ENCODE peak calls at places on chromosome 16, in six cellular contexts. X is stimulated activated CD4-positive, alpha-beta T cell treated with anti-CD3 and anti-CD28 coated beads, TNF-alpha, amount 100 ng/mL, for 24 hours; P is germinal center; M is cortex of kidney; V is CD4-positive, alpha-beta memory T cell; I is T-cell. U is an unnamed sample.

GRCh38 chr16:81686391-81687182 is 92.5 kb upstream of the PLCG2 start:
- DNase-seq in X (no peak), P (no peak), M (no peak), V (no peak), I (no peak), U (no peak)

GRCh38 chr16:16096161-16096857 is 127.0 kb downstream of the ABCC6 start:
- DNase-seq in X (no peak), P (peak), M (no peak), V (no peak), I (no peak), U (peak)

GRCh38 chr16:78249056-78249455 is 149.6 kb downstream of the WWOX start:
- DNase-seq in X (no peak), P (no peak), M (no peak), V (no peak), I (no peak), U (no peak)

GRCh38 chr16:28183930-28184329 is 27.8 kb downstream of the XPO6 start:
- DNase-seq in X (no peak), P (no peak), M (no peak), V (no peak), I (no peak), U (no peak)

GRCh38 chr16:57608462-57609113 is 19.8 kb upstream of the ADGRG1 start:
- DNase-seq in X (no peak), P (no peak), M (no peak), V (no peak), I (no peak), U (no peak)

GRCh38 chr16:2061526-2061925 is 13.7 kb downstream of the TSC2 start:
- DNase-seq in X (no peak), P (no peak), M (no peak), V (no peak), I (no peak), U (no peak)

GRCh38 chr16:65283238-65283651 is 161.4 kb upstream of the CDH11 start:
- DNase-seq in X (no peak), P (no peak), M (no peak), V (no peak), I (no peak), U (no peak)

GRCh38 chr16:53892155-53892554 is 188.2 kb downstream of the FTO start:
- DNase-seq in X (no peak), P (peak), M (no peak), V (peak), I (no peak), U (peak)

GRCh38 chr16:64993464-64993863 is 128.4 kb downstream of the CDH11 start:
- DNase-seq in X (no peak), P (no peak), M (no peak), V (no peak), I (no peak), U (no peak)

GRCh38 chr16:31365131-31365865 is 10.3 kb downstream of the ITGAX start:
- DNase-seq in X (no peak), P (no peak), M (no peak), V (no peak), I (no peak), U (no peak)

GRCh38 chr16:9602201-9602600 is 510.8 kb downstream of the HAPSTR1 start:
- DNase-seq in X (no peak), P (no peak), M (no peak), V (no peak), I (no peak), U (no peak)

GRCh38 chr16:83623091-83623730 is 184.6 kb upstream of the HSBP1 start:
- DNase-seq in X (no peak), P (no peak), M (no peak), V (no peak), I (no peak), U (no peak)

GRCh38 chr16:49024016-49024415 is 257.6 kb downstream of the CBLN1 start:
- DNase-seq in X (no peak), P (no peak), M (no peak), V (no peak), I (no peak), U (no peak)

GRCh38 chr16:88743693-88744519 is 37.6 kb downstream of the CTU2 start:
- DNase-seq in X (peak), P (peak), M (no peak), V (peak), I (peak), U (peak)

GRCh38 chr16:72203401-72203800 is 31.4 kb upstream of the PMFBP1 start:
- DNase-seq in X (no peak), P (peak), M (no peak), V (no peak), I (no peak), U (no peak)

GRCh38 chr16:57619606-57620315 is 8.7 kb upstream of the ADGRG1 start:
- DNase-seq in X (no peak), P (no peak), M (peak), V (no peak), I (no peak), U (no peak)

GRCh38 chr16:4273858-4274291 is 1.1 kb upstream of the TFAP4 start:
- DNase-seq in X (peak), P (peak), M (no peak), V (peak), I (peak), U (no peak)

GRCh38 chr16:27378871-27379580 is 22.9 kb upstream of the IL21R start:
- DNase-seq in X (no peak), P (no peak), M (no peak), V (no peak), I (no peak), U (no peak)

GRCh38 chr16:6663668-6664067 is 669.0 kb upstream of the RBFOX1 start:
- DNase-seq in X (no peak), P (no peak), M (no peak), V (no peak), I (no peak), U (no peak)

GRCh38 chr16:87733190-87733589 is 32.6 kb downstream of the KLHDC4 start:
- DNase-seq in X (no peak), P (no peak), M (no peak), V (no peak), I (no peak), U (no peak)

GRCh38 chr16:73232555-73233422 is 184.9 kb upstream of the ZFHX3 start:
- DNase-seq in X (no peak), P (no peak), M (no peak), V (no peak), I (no peak), U (peak)

GRCh38 chr16:75443301-75443700 is 10.0 kb upstream of the CFDP1 start:
- DNase-seq in X (no peak), P (no peak), M (no peak), V (no peak), I (no peak), U (peak)

GRCh38 chr16:81448154-81449131 is 3.8 kb downstream of the CMIP start:
- DNase-seq in X (no peak), P (no peak), M (no peak), V (no peak), I (no peak), U (no peak)

GRCh38 chr16:14284930-14285541 is 213.9 kb downstream of the MRTFB start:
- DNase-seq in X (no peak), P (peak), M (no peak), V (no peak), I (no peak), U (no peak)

GRCh38 chr16:15574614-15574948 is 68.4 kb downstream of the MARF1 start:
- DNase-seq in X (no peak), P (no peak), M (no peak), V (no peak), I (no peak), U (no peak)

GRCh38 chr16:86566966-86567700 is 504 bp downstream of the FOXC2 start:
- DNase-seq in X (no peak), P (no peak), M (no peak), V (no peak), I (no peak), U (no peak)

GRCh38 chr16:81261049-81261648 is 22.7 kb downstream of the BCO1 start:
- DNase-seq in X (peak), P (peak), M (no peak), V (no peak), I (no peak), U (no peak)

GRCh38 chr16:17078950-17079631 is 391.7 kb downstream of the XYLT1 start:
- DNase-seq in X (no peak), P (no peak), M (no peak), V (no peak), I (no peak), U (no peak)

GRCh38 chr16:56478228-56479049 is 27.1 kb downstream of the OGFOD1 start:
- DNase-seq in X (no peak), P (no peak), M (no peak), V (no peak), I (no peak), U (peak)

GRCh38 chr16:79932564-79932963 is 332.0 kb upstream of the MAF start:
- DNase-seq in X (no peak), P (no peak), M (no peak), V (no peak), I (no peak), U (no peak)

GRCh38 chr16:86643661-86644060 is 65.3 kb downstream of the FOXL1 start:
- DNase-seq in X (no peak), P (no peak), M (no peak), V (no peak), I (no peak), U (no peak)

GRCh38 chr16:57435838-57436237 is 11.3 kb downstream of the CIAPIN1 start:
- DNase-seq in X (no peak), P (no peak), M (no peak), V (no peak), I (no peak), U (no peak)

GRCh38 chr16:6112700-6113099 is 1015.1 kb upstream of the EEF2KMT start:
- DNase-seq in X (no peak), P (no peak), M (no peak), V (no peak), I (no peak), U (no peak)

U was measured in fibroblast of the conjunctiva.